ENCODE peak calls at places on chromosomes 12 and 14, in ten cellular contexts. One of them, this sample, is unnamed.

GRCh38 chr12:131511803-131512564 is 198.9 kb upstream of the SFSWAP start:
- DNase-seq in mesendoderm: no peak
- DNase-seq in transverse colon: no peak
- DNase-seq in heart left ventricle: no peak
- DNase-seq in lung: no peak
- DNase-seq in left lung: no peak
- DNase-seq in naive thymus-derived CD4-positive, alpha-beta T cell: no peak
- DNase-seq in thyroid gland: no peak
- DNase-seq in uterus: no peak
- DNase-seq in CD8-positive, alpha-beta memory T cell: no peak
- DNase-seq in this sample: no peak

GRCh38 chr12:49296034-49296835 is 1.3 kb downstream of the PRPH start:
- DNase-seq in thyroid gland: peak
- DNase-seq in mesendoderm: peak
- DNase-seq in uterus: no peak
- DNase-seq in transverse colon: peak
- DNase-seq in naive thymus-derived CD4-positive, alpha-beta T cell: peak
- DNase-seq in lung: peak
- DNase-seq in CD8-positive, alpha-beta memory T cell: peak
- DNase-seq in left lung: peak
- DNase-seq in heart left ventricle: no peak
- DNase-seq in this sample: no peak

GRCh38 chr14:103395245-103395644 is 10.0 kb downstream of the MARK3 start:
- DNase-seq in transverse colon: no peak
- DNase-seq in CD8-positive, alpha-beta memory T cell: no peak
- DNase-seq in uterus: no peak
- DNase-seq in thyroid gland: no peak
- DNase-seq in mesendoderm: no peak
- DNase-seq in naive thymus-derived CD4-positive, alpha-beta T cell: no peak
- DNase-seq in lung: no peak
- DNase-seq in heart left ventricle: no peak
- DNase-seq in left lung: no peak
- DNase-seq in this sample: no peak

GRCh38 chr12:103908877-103909276 is 21.3 kb upstream of the HSP90B1 start:
- DNase-seq in CD8-positive, alpha-beta memory T cell: no peak
- DNase-seq in transverse colon: no peak
- DNase-seq in heart left ventricle: no peak
- DNase-seq in mesendoderm: peak
- DNase-seq in lung: no peak
- DNase-seq in naive thymus-derived CD4-positive, alpha-beta T cell: no peak
- DNase-seq in uterus: no peak
- DNase-seq in thyroid gland: no peak
- DNase-seq in left lung: no peak
- DNase-seq in this sample: no peak

GRCh38 chr12:26527702-26528101 is 305.3 kb downstream of the ITPR2 start:
- DNase-seq in mesendoderm: no peak
- DNase-seq in naive thymus-derived CD4-positive, alpha-beta T cell: no peak
- DNase-seq in thyroid gland: no peak
- DNase-seq in heart left ventricle: no peak
- DNase-seq in lung: no peak
- DNase-seq in left lung: no peak
- DNase-seq in uterus: no peak
- DNase-seq in CD8-positive, alpha-beta memory T cell: no peak
- DNase-seq in transverse colon: no peak
- DNase-seq in this sample: no peak

GRCh38 chr14:38158468-38158867 is 49.2 kb upstream of the SSTR1 start:
- DNase-seq in naive thymus-derived CD4-positive, alpha-beta T cell: no peak
- DNase-seq in left lung: no peak
- DNase-seq in transverse colon: no peak
- DNase-seq in uterus: no peak
- DNase-seq in heart left ventricle: no peak
- DNase-seq in thyroid gland: no peak
- DNase-seq in lung: no peak
- DNase-seq in mesendoderm: no peak
- DNase-seq in CD8-positive, alpha-beta memory T cell: no peak
- DNase-seq in this sample: no peak

GRCh38 chr14:36857136-36857535 is 195.5 kb downstream of the PAX9 start:
- DNase-seq in thyroid gland: no peak
- DNase-seq in uterus: no peak
- DNase-seq in heart left ventricle: no peak
- DNase-seq in left lung: no peak
- DNase-seq in lung: no peak
- DNase-seq in transverse colon: no peak
- DNase-seq in CD8-positive, alpha-beta memory T cell: no peak
- DNase-seq in naive thymus-derived CD4-positive, alpha-beta T cell: no peak
- DNase-seq in mesendoderm: no peak
- DNase-seq in this sample: no peak

GRCh38 chr12:46788247-46788887 is 37.4 kb downstream of the SLC38A4 start:
- DNase-seq in left lung: no peak
- DNase-seq in mesendoderm: no peak
- DNase-seq in heart left ventricle: no peak
- DNase-seq in naive thymus-derived CD4-positive, alpha-beta T cell: no peak
- DNase-seq in lung: no peak
- DNase-seq in thyroid gland: no peak
- DNase-seq in CD8-positive, alpha-beta memory T cell: no peak
- DNase-seq in transverse colon: no peak
- DNase-seq in uterus: no peak
- DNase-seq in this sample: peak

GRCh38 chr12:14845350-14845750 is 2.0 kb upstream of the ART4 start:
- DNase-seq in mesendoderm: peak
- DNase-seq in left lung: no peak
- DNase-seq in transverse colon: peak
- DNase-seq in lung: peak
- DNase-seq in thyroid gland: peak
- DNase-seq in naive thymus-derived CD4-positive, alpha-beta T cell: no peak
- DNase-seq in CD8-positive, alpha-beta memory T cell: peak
- DNase-seq in heart left ventricle: no peak
- DNase-seq in uterus: peak
- DNase-seq in this sample: no peak

GRCh38 chr12:9064201-9064814 is 51.4 kb downstream of the A2M start:
- DNase-seq in mesendoderm: peak
- DNase-seq in transverse colon: peak
- DNase-seq in CD8-positive, alpha-beta memory T cell: no peak
- DNase-seq in left lung: peak
- DNase-seq in uterus: peak
- DNase-seq in thyroid gland: peak
- DNase-seq in lung: peak
- DNase-seq in naive thymus-derived CD4-positive, alpha-beta T cell: peak
- DNase-seq in heart left ventricle: peak
- DNase-seq in this sample: peak

GRCh38 chr14:71225108-71225507 is 317.8 kb downstream of the PCNX1 start:
- DNase-seq in left lung: no peak
- DNase-seq in uterus: no peak
- DNase-seq in mesendoderm: no peak
- DNase-seq in heart left ventricle: no peak
- DNase-seq in CD8-positive, alpha-beta memory T cell: no peak
- DNase-seq in thyroid gland: no peak
- DNase-seq in transverse colon: no peak
- DNase-seq in naive thymus-derived CD4-positive, alpha-beta T cell: no peak
- DNase-seq in lung: no peak
- DNase-seq in this sample: no peak

GRCh38 chr14:104967414-104968152 is 10.6 kb downstream of the AHNAK2 start:
- DNase-seq in mesendoderm: peak
- DNase-seq in uterus: peak
- DNase-seq in naive thymus-derived CD4-positive, alpha-beta T cell: no peak
- DNase-seq in heart left ventricle: peak
- DNase-seq in transverse colon: no peak
- DNase-seq in left lung: peak
- DNase-seq in thyroid gland: peak
- DNase-seq in lung: no peak
- DNase-seq in CD8-positive, alpha-beta memory T cell: no peak
- DNase-seq in this sample: no peak

GRCh38 chr12:14410177-14410576 is 44.7 kb downstream of the ATF7IP start:
- DNase-seq in transverse colon: no peak
- DNase-seq in left lung: no peak
- DNase-seq in mesendoderm: no peak
- DNase-seq in CD8-positive, alpha-beta memory T cell: no peak
- DNase-seq in heart left ventricle: no peak
- DNase-seq in naive thymus-derived CD4-positive, alpha-beta T cell: no peak
- DNase-seq in uterus: no peak
- DNase-seq in lung: no peak
- DNase-seq in thyroid gland: no peak
- DNase-seq in this sample: no peak

GRCh38 chr12:116078396-116078795 is 199.1 kb downstream of the MED13L start:
- DNase-seq in mesendoderm: no peak
- DNase-seq in transverse colon: no peak
- DNase-seq in naive thymus-derived CD4-positive, alpha-beta T cell: no peak
- DNase-seq in left lung: no peak
- DNase-seq in uterus: no peak
- DNase-seq in lung: no peak
- DNase-seq in CD8-positive, alpha-beta memory T cell: no peak
- DNase-seq in thyroid gland: no peak
- DNase-seq in heart left ventricle: no peak
- DNase-seq in this sample: no peak

GRCh38 chr12:110304061-110304551 is 23.1 kb downstream of the ATP2A2 start:
- DNase-seq in heart left ventricle: no peak
- DNase-seq in thyroid gland: no peak
- DNase-seq in mesendoderm: no peak
- DNase-seq in CD8-positive, alpha-beta memory T cell: no peak
- DNase-seq in left lung: no peak
- DNase-seq in naive thymus-derived CD4-positive, alpha-beta T cell: no peak
- DNase-seq in uterus: no peak
- DNase-seq in transverse colon: no peak
- DNase-seq in lung: no peak
- DNase-seq in this sample: peak
- H3K27ac ChIP-seq in heart left ventricle: no peak
- H3K27ac ChIP-seq in thyroid gland: no peak
- H3K27ac ChIP-seq in mesendoderm: no peak
- H3K27ac ChIP-seq in CD8-positive, alpha-beta memory T cell: no peak
- H3K27ac ChIP-seq in left lung: peak
- H3K27ac ChIP-seq in naive thymus-derived CD4-positive, alpha-beta T cell: no peak
- H3K27ac ChIP-seq in uterus: no peak
- H3K27ac ChIP-seq in transverse colon: no peak
- H3K27ac ChIP-seq in lung: no peak
- H3K27ac ChIP-seq in this sample: peak

GRCh38 chr12:133180669-133181068 is 626 bp upstream of the ZNF268 start:
- DNase-seq in mesendoderm: no peak
- DNase-seq in thyroid gland: no peak
- DNase-seq in heart left ventricle: no peak
- DNase-seq in naive thymus-derived CD4-positive, alpha-beta T cell: no peak
- DNase-seq in uterus: no peak
- DNase-seq in left lung: no peak
- DNase-seq in lung: no peak
- DNase-seq in transverse colon: no peak
- DNase-seq in CD8-positive, alpha-beta memory T cell: no peak
- DNase-seq in this sample: no peak

DNA sequence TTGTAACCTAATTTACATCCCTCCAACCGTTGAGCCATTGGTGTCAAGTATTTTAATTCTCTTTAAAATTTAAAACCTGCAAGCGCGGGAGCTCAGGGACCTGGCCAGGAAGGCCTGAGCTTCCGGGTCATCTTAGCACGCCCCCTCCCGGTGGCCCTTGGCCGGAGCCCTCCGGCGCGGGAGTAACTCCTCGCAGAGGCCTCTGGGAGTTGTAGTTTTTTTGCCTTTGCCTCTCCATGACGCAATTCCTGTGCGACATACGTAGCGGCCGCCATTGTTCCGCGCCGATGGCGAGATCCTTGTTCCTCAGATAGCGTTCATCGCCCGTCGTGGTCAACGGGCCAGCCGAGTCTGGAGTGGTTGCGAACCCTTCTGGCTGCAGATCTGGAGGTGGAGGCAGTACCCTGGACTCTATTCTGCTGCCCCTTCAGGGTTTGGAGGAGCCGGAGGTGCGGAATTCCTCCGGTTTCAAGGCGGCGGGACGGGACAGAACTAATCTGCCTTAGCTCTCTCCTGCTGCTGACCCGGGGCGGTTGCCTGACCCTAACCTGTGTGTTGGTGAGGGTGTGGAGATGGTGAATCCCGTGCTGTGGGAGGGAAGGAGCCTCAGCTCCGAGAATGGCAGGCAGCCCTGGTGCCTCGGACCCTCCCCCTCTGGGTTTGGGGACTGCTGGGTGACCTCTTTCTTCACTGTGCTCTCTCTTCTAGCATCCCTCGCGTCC is at the start of gene ZNF268:
- DNase-seq in heart left ventricle: peak
- DNase-seq in thyroid gland: peak
- DNase-seq in mesendoderm: peak
- DNase-seq in naive thymus-derived CD4-positive, alpha-beta T cell: peak
- DNase-seq in transverse colon: peak
- DNase-seq in CD8-positive, alpha-beta memory T cell: peak
- DNase-seq in uterus: peak
- DNase-seq in left lung: peak
- DNase-seq in lung: peak
- DNase-seq in this sample: peak
- H3K27ac ChIP-seq in heart left ventricle: peak
- H3K27ac ChIP-seq in thyroid gland: peak
- H3K27ac ChIP-seq in mesendoderm: peak
- H3K27ac ChIP-seq in naive thymus-derived CD4-positive, alpha-beta T cell: peak
- H3K27ac ChIP-seq in transverse colon: peak
- H3K27ac ChIP-seq in CD8-positive, alpha-beta memory T cell: peak
- H3K27ac ChIP-seq in uterus: peak
- H3K27ac ChIP-seq in left lung: peak
- H3K27ac ChIP-seq in lung: peak
- H3K27ac ChIP-seq in this sample: peak

GRCh38 chr12:94593822-94594442 is 56.4 kb downstream of the TMCC3 start:
- DNase-seq in mesendoderm: no peak
- DNase-seq in uterus: no peak
- DNase-seq in naive thymus-derived CD4-positive, alpha-beta T cell: no peak
- DNase-seq in transverse colon: no peak
- DNase-seq in thyroid gland: no peak
- DNase-seq in lung: no peak
- DNase-seq in CD8-positive, alpha-beta memory T cell: no peak
- DNase-seq in left lung: no peak
- DNase-seq in heart left ventricle: peak
- DNase-seq in this sample: no peak
- H3K27ac ChIP-seq in mesendoderm: no peak
- H3K27ac ChIP-seq in uterus: peak
- H3K27ac ChIP-seq in naive thymus-derived CD4-positive, alpha-beta T cell: no peak
- H3K27ac ChIP-seq in transverse colon: no peak
- H3K27ac ChIP-seq in thyroid gland: peak
- H3K27ac ChIP-seq in lung: no peak
- H3K27ac ChIP-seq in CD8-positive, alpha-beta memory T cell: no peak
- H3K27ac ChIP-seq in left lung: peak
- H3K27ac ChIP-seq in heart left ventricle: peak
- H3K27ac ChIP-seq in this sample: no peak

DNA sequence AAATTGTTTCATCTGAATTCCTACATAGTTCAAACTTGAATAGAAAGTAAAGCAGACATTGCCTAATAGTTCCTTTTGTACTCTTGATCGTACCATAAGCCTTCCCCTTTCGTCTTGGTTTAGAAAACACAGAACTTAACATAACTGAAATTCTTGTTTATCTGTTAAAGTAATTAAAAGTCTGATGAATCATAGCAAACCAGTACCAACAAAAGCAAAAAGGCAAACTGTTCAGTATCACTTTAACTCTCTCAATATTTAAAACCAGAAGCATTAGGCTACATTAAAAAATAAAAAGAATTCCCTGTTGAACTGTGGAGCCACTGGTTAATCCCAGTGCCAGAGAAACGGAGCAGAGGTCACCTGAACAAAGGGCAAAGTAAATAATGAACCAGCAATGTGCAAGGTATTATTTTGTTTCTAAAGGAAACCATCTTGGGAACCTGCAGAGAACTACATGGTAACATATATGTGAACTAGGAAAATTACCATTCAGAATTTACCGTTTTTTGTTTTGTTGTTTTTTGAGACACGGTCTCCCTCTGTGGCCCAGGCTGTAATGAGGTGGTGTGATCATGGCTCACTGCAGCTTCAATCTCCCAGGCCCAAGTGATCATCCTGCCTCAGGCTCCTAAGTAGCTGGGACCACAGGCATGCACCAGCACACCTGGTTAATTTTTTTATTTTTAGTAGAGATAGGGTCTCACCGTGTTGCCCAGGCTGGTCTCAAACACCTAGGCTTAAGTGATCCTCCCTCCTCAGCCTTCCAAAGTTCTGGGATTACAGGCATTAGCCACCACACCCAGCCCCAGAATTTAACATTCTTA is 17.1 kb upstream of the HIGD1C start:
- DNase-seq in mesendoderm: no peak
- DNase-seq in uterus: no peak
- DNase-seq in transverse colon: no peak
- DNase-seq in naive thymus-derived CD4-positive, alpha-beta T cell: no peak
- DNase-seq in lung: no peak
- DNase-seq in left lung: no peak
- DNase-seq in heart left ventricle: no peak
- DNase-seq in thyroid gland: no peak
- DNase-seq in CD8-positive, alpha-beta memory T cell: no peak
- DNase-seq in this sample: no peak
- H3K27ac ChIP-seq in mesendoderm: no peak
- H3K27ac ChIP-seq in uterus: peak
- H3K27ac ChIP-seq in transverse colon: peak
- H3K27ac ChIP-seq in naive thymus-derived CD4-positive, alpha-beta T cell: no peak
- H3K27ac ChIP-seq in lung: peak
- H3K27ac ChIP-seq in left lung: peak
- H3K27ac ChIP-seq in heart left ventricle: peak
- H3K27ac ChIP-seq in thyroid gland: peak
- H3K27ac ChIP-seq in CD8-positive, alpha-beta memory T cell: no peak
- H3K27ac ChIP-seq in this sample: peak